ENCODE peak calls at places on chromosomes 3 and 15, in seven cellular contexts. H, P, I, Z, K, U and W are unnamed samples.

GRCh38 chr3:34876997-34877396 is 762.3 kb upstream of the ARPP21 start:
- DNase-seq in H (no peak), P (no peak), I (no peak), Z (no peak), K (no peak), U (no peak), W (no peak)

GRCh38 chr15:62644874-62645755 is 397.4 kb upstream of the TPM1 start:
- DNase-seq in H (no peak), P (no peak), I (no peak), Z (no peak), K (no peak), U (no peak), W (no peak)

GRCh38 chr15:37016287-37016686 is 84.1 kb downstream of the MEIS2 start:
- DNase-seq in H (no peak), P (no peak), I (no peak), Z (no peak), K (no peak), U (no peak), W (no peak)

GRCh38 chr3:149579838-149580542 is 77.8 kb downstream of the WWTR1 start:
- DNase-seq in H (peak), P (peak), I (no peak), Z (no peak), K (no peak), U (no peak), W (no peak)

GRCh38 chr3:185900228-185900627 is 37.6 kb downstream of the TRA2B start:
- DNase-seq in H (peak), P (peak), I (no peak), Z (peak), K (no peak), U (peak), W (peak)

GRCh38 chr15:67735896-67736295 is 89.4 kb upstream of the SKOR1 start:
- DNase-seq in H (no peak), P (no peak), I (peak), Z (no peak), K (no peak), U (no peak), W (no peak)

GRCh38 chr3:126468028-126468891 is 7.4 kb downstream of the ZXDC start:
- DNase-seq in H (no peak), P (no peak), I (no peak), Z (no peak), K (no peak), U (no peak), W (peak)

GRCh38 chr3:197854596-197855343 is 63.7 kb downstream of the LRCH3 start:
- DNase-seq in H (peak), P (peak), I (no peak), Z (peak), K (peak), U (no peak), W (no peak)

GRCh38 chr15:77541421-77542181 is 91.1 kb downstream of the LINGO1 start:
- DNase-seq in H (no peak), P (no peak), I (no peak), Z (no peak), K (no peak), U (no peak), W (no peak)

GRCh38 chr3:114205541-114205940 is 26.7 kb upstream of the DRD3 start:
- DNase-seq in H (no peak), P (no peak), I (no peak), Z (no peak), K (no peak), U (no peak), W (no peak)

GRCh38 chr3:41120461-41120860 is 78.8 kb upstream of the CTNNB1 start:
- DNase-seq in H (no peak), P (no peak), I (no peak), Z (no peak), K (no peak), U (no peak), W (no peak)

GRCh38 chr3:132245547-132245946 is 71.7 kb upstream of the ACP3 start:
- DNase-seq in H (no peak), P (no peak), I (no peak), Z (no peak), K (no peak), U (no peak), W (no peak)

GRCh38 chr3:112017081-112017480 is 17.5 kb upstream of the TMPRSS7 start:
- DNase-seq in H (no peak), P (no peak), I (no peak), Z (no peak), K (no peak), U (no peak), W (peak)

GRCh38 chr3:50327943-50328691 is at the start of gene TUSC2:
- DNase-seq in H (peak), P (peak), I (peak), Z (peak), K (peak), U (peak), W (peak)

GRCh38 chr3:24222165-24222805 is 272.4 kb downstream of the THRB start:
- DNase-seq in H (no peak), P (no peak), I (no peak), Z (no peak), K (no peak), U (no peak), W (no peak)

GRCh38 chr3:23094890-23095462 is 108.2 kb upstream of the UBE2E2 start:
- DNase-seq in H (peak), P (peak), I (no peak), Z (peak), K (no peak), U (no peak), W (no peak)

GRCh38 chr3:179681492-179682263 is 28.8 kb downstream of the USP13 start:
- DNase-seq in H (no peak), P (peak), I (no peak), Z (no peak), K (no peak), U (no peak), W (no peak)

GRCh38 chr3:8869613-8870012 is 93.7 kb downstream of the RAD18 start:
- DNase-seq in H (peak), P (peak), I (no peak), Z (peak), K (no peak), U (no peak), W (no peak)

GRCh38 chr3:149765762-149766334 is 13.6 kb upstream of the COMMD2 start:
- DNase-seq in H (no peak), P (peak), I (no peak), Z (peak), K (no peak), U (peak), W (peak)

GRCh38 chr15:81215983-81216382 is 19.3 kb downstream of the IL16 start:
- DNase-seq in H (no peak), P (no peak), I (no peak), Z (no peak), K (no peak), U (no peak), W (no peak)

GRCh38 chr3:37116998-37117397 is 57.4 kb downstream of the LRRFIP2 start:
- DNase-seq in H (no peak), P (no peak), I (no peak), Z (no peak), K (no peak), U (no peak), W (no peak)

GRCh38 chr3:120093119-120093922 is 926 bp downstream of the GSK3B start:
- DNase-seq in H (peak), P (peak), I (no peak), Z (peak), K (peak), U (no peak), W (peak)

GRCh38 chr3:70308760-70309159 is 3.7 kb downstream of the MDFIC2 start:
- DNase-seq in H (no peak), P (peak), I (no peak), Z (peak), K (peak), U (peak), W (peak)

GRCh38 chr15:36905908-36906307 is 194.4 kb downstream of the MEIS2 start:
- DNase-seq in H (no peak), P (peak), I (no peak), Z (no peak), K (no peak), U (no peak), W (no peak)

GRCh38 chr15:61819386-61819785 is 240.9 kb downstream of the VPS13C start:
- DNase-seq in H (no peak), P (no peak), I (no peak), Z (no peak), K (no peak), U (no peak), W (no peak)

GRCh38 chr3:42502429-42503250 is at the start of gene VIPR1:
- DNase-seq in H (peak), P (peak), I (no peak), Z (peak), K (peak), U (peak), W (peak)

GRCh38 chr15:100340721-100341661 is 784 bp downstream of the ADAMTS17 start:
- DNase-seq in H (no peak), P (no peak), I (no peak), Z (no peak), K (no peak), U (peak), W (no peak)

GRCh38 chr3:100104817-100105413 is 9.4 kb downstream of the FILIP1L start:
- DNase-seq in H (no peak), P (peak), I (no peak), Z (no peak), K (no peak), U (no peak), W (no peak)
- H3K4me3 ChIP-seq in H (no peak), P (no peak), I (no peak), Z (no peak), K (no peak), U (no peak), W (no peak)

DNA sequence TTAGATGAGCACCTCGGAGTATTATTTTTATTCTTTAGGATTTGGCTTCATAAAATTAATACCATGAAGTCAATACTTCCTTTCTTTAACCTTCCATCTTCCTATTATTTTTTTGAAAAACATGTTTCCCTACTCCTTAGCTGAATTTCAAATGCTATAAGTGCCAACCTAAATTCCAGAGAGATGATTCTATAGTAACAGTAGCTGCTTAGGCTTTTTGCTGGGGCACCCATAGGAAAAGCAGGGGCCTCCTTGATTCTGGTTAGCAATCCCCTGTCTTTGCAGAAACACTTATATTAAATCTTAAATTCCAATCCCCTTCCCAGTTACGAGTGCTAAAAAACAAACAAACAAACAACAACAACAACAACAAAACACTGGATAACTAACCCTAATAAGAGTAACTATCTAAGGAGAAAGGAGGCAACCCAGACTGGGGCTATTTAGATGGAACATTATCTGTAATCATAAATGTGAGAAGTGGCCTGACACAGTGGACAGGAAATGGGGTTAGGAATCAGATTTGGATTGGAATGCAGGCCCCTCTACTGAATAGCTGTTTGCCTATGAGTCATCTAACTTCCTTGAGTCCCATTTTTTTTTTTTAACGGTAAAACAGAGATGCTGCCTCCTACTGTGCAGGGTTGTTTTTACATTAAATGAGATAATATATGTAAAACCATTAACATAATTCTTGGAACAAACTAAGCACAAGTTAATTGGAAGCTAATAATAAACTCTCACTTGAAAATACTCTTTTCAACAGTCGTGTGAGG is 148.1 kb downstream of the WDR72 start:
- DNase-seq in H (no peak), P (peak), I (no peak), Z (peak), K (no peak), U (no peak), W (no peak)
- TF ChIP-seq MAX in H (no peak), P (no peak), I (no peak), Z (no peak), K (no peak), U (no peak), W (no peak)

GRCh38 chr3:47512416-47513124 is 942 bp downstream of the ELP6 start:
- DNase-seq in H (no peak), P (peak), I (no peak), Z (no peak), K (no peak), U (peak), W (peak)

GRCh38 chr3:47517937-47518336 is 4.4 kb upstream of the ELP6 start:
- DNase-seq in H (no peak), P (no peak), I (no peak), Z (no peak), K (no peak), U (no peak), W (no peak)

GRCh38 chr3:47515100-47515499 is 1.6 kb upstream of the ELP6 start:
- DNase-seq in H (no peak), P (no peak), I (no peak), Z (no peak), K (no peak), U (no peak), W (no peak)

GRCh38 chr3:47515864-47516319 is 2.4 kb upstream of the ELP6 start:
- DNase-seq in H (no peak), P (no peak), I (no peak), Z (no peak), K (no peak), U (no peak), W (no peak)

DNA sequence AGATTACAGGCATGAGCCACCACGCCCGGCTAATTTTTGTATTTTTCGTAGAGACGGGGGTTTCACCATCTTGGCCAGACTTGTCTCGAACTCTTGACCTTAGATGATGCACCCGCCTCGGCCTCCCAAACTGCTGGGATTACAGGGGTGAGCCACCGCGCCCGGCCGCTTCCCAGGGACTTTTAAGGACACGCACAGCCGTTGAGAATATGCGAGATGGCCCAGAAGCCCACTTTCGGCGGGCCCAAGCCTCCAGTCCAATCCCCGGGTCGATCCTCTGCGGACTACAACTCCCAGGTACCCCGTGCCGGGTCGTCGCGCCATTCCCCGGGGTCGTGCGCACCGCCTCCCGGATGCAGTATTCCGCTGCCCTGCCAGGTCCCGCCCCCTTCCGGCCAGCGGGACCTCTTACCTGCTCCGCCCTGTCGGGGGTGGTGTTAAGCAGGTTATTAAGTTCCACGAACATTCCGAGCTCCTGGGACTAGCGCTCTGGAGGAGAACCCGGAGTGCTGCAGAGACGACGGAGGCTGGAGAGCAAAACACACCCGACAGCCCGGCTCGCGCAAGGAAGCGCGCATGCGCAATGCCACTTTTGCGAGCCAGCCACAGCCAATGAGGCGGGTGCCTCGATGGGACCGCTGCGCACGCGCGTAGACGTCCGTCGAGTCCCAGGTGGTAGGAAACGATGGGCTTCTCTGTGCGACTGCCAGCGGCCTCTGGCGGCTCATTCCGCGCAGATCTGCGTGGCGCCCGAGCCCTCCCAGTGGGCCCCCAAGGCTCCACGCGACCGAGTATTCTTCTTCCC is at the start of gene ELP6:
- DNase-seq in H (peak), P (peak), I (peak), Z (peak), K (peak), U (peak), W (peak)
- TF ChIP-seq CTCF in H (peak), P (peak), I (peak), Z (peak), K (peak), U (peak), W (peak)

GRCh38 chr3:21750291-21750690 is 719 bp downstream of the ZNF385D start:
- DNase-seq in H (no peak), P (no peak), I (no peak), Z (no peak), K (no peak), U (no peak), W (no peak)
- H3K4me3 ChIP-seq in H (no peak), P (no peak), I (no peak), Z (no peak), K (peak), U (peak), W (no peak)

GRCh38 chr3:77939726-77940125 is 899.8 kb downstream of the ROBO2 start:
- DNase-seq in H (no peak), P (no peak), I (no peak), Z (no peak), K (no peak), U (no peak), W (no peak)
- TF ChIP-seq MAX in H (no peak), P (no peak), I (no peak), Z (no peak), K (no peak), U (no peak), W (no peak)